ENCODE peak calls at places on chromosomes 12 and 14, in six cellular contexts. H is H7; J is mesendoderm; Q is left ventricle myocardium inferior; L is CD8-positive, alpha-beta T cell; K is A549. G is an unnamed sample.

GRCh38 chr14:100732766-100733100 is 6.0 kb downstream of the DLK1 start:
- DNase-seq in H (no peak), J (no peak), Q (no peak), L (no peak), K (no peak), G (no peak)

GRCh38 chr12:13220848-13221247 is 24.3 kb downstream of the EMP1 start:
- DNase-seq in H (no peak), J (no peak), Q (no peak), L (no peak), K (no peak), G (no peak)

GRCh38 chr12:76029982-76030377 is 1.6 kb downstream of the PHLDA1 start:
- DNase-seq in H (peak), J (peak), Q (no peak), L (no peak), K (no peak), G (peak)

GRCh38 chr14:25034803-25035681 is 14.9 kb downstream of the STXBP6 start:
- DNase-seq in H (no peak), J (no peak), Q (no peak), L (no peak), K (no peak), G (no peak)

GRCh38 chr12:124481257-124481750 is 86.1 kb downstream of the NCOR2 start:
- DNase-seq in H (peak), J (no peak), Q (peak), L (no peak), K (no peak), G (no peak)

GRCh38 chr12:19402743-19403400 is 36.4 kb upstream of the AEBP2 start:
- DNase-seq in H (no peak), J (peak), Q (peak), L (no peak), K (no peak), G (no peak)

GRCh38 chr12:91778938-91779400 is 366.7 kb downstream of the BTG1 start:
- DNase-seq in H (no peak), J (peak), Q (no peak), L (peak), K (peak), G (no peak)

GRCh38 chr12:75086086-75087038 is 123.3 kb downstream of the KCNC2 start:
- DNase-seq in H (no peak), J (no peak), Q (no peak), L (no peak), K (no peak), G (no peak)

GRCh38 chr12:53056296-53056695 is 6.4 kb downstream of the TNS2 start:
- DNase-seq in H (no peak), J (no peak), Q (no peak), L (no peak), K (no peak), G (no peak)

GRCh38 chr12:106682594-106683234 is 91.8 kb upstream of the RIC8B start:
- DNase-seq in H (no peak), J (no peak), Q (no peak), L (no peak), K (no peak), G (no peak)

GRCh38 chr14:92121670-92122350 is at the start of the genes CPSF2 and NDUFB1:
- DNase-seq in H (peak), J (peak), Q (peak), L (peak), K (peak), G (peak)

GRCh38 chr14:67589212-67589770 is 10.8 kb downstream of the PIGH start:
- DNase-seq in H (no peak), J (no peak), Q (no peak), L (no peak), K (no peak), G (no peak)

GRCh38 chr12:29510591-29511174 is 13.2 kb upstream of the OVCH1 start:
- DNase-seq in H (no peak), J (no peak), Q (no peak), L (no peak), K (no peak), G (no peak)

GRCh38 chr14:68955164-68955921 is 23.8 kb downstream of the ACTN1 start:
- DNase-seq in H (no peak), J (no peak), Q (no peak), L (no peak), K (no peak), G (no peak)

GRCh38 chr14:104779776-104780512 is 15.6 kb downstream of the AKT1 start:
- DNase-seq in H (no peak), J (no peak), Q (no peak), L (no peak), K (no peak), G (no peak)

GRCh38 chr12:94707892-94708291 is 57.5 kb upstream of the TMCC3 start:
- DNase-seq in H (no peak), J (no peak), Q (peak), L (no peak), K (no peak), G (no peak)

GRCh38 chr12:23760495-23760894 is 189.0 kb downstream of the SOX5 start:
- DNase-seq in H (no peak), J (peak), Q (no peak), L (no peak), K (no peak), G (no peak)

GRCh38 chr14:66174453-66174891 is 311.7 kb upstream of the CCDC196 start:
- DNase-seq in H (no peak), J (peak), Q (no peak), L (no peak), K (no peak), G (no peak)

GRCh38 chr12:12534975-12535374 is 27.7 kb downstream of the DUSP16 start:
- DNase-seq in H (no peak), J (no peak), Q (peak), L (no peak), K (no peak), G (no peak)

GRCh38 chr12:64995831-64996230 is 125.3 kb downstream of the WIF1 start:
- DNase-seq in H (no peak), J (no peak), Q (no peak), L (no peak), K (no peak), G (no peak)

GRCh38 chr12:307406-307805 is 44.8 kb upstream of the SLC6A13 start:
- DNase-seq in H (no peak), J (no peak), Q (no peak), L (no peak), K (no peak), G (no peak)

GRCh38 chr12:109310247-109311125 is 1.4 kb upstream of the FOXN4 start:
- DNase-seq in H (peak), J (no peak), Q (no peak), L (no peak), K (no peak), G (no peak)

GRCh38 chr12:16008442-16008841 is 97.3 kb downstream of the DERA start:
- DNase-seq in H (no peak), J (no peak), Q (no peak), L (no peak), K (no peak), G (no peak)

GRCh38 chr12:16016748-16017147 is 105.6 kb downstream of the DERA start:
- DNase-seq in H (no peak), J (no peak), Q (no peak), L (no peak), K (no peak), G (no peak)

GRCh38 chr12:16006752-16007151 is 95.6 kb downstream of the DERA start:
- DNase-seq in H (no peak), J (no peak), Q (no peak), L (no peak), K (no peak), G (no peak)

GRCh38 chr12:16012086-16012485 is 101.0 kb downstream of the DERA start:
- DNase-seq in H (no peak), J (no peak), Q (peak), L (no peak), K (no peak), G (no peak)
- H3K4me3 ChIP-seq in H (no peak), J (no peak), Q (no peak), L (no peak), K (no peak), G (no peak)

GRCh38 chr12:4320287-4320858 is 640 bp upstream of the TIGAR start:
- DNase-seq in H (no peak), J (no peak), Q (no peak), L (peak), K (peak), G (no peak)
- H3K4me3 ChIP-seq in H (peak), J (peak), Q (peak), L (peak), K (peak), G (peak)

GRCh38 chr12:16606201-16606849 is 363 bp upstream of the LMO3 start:
- DNase-seq in H (peak), J (peak), Q (no peak), L (no peak), K (no peak), G (no peak)
- H3K4me3 ChIP-seq in H (peak), J (peak), Q (peak), L (no peak), K (peak), G (no peak)

DNA sequence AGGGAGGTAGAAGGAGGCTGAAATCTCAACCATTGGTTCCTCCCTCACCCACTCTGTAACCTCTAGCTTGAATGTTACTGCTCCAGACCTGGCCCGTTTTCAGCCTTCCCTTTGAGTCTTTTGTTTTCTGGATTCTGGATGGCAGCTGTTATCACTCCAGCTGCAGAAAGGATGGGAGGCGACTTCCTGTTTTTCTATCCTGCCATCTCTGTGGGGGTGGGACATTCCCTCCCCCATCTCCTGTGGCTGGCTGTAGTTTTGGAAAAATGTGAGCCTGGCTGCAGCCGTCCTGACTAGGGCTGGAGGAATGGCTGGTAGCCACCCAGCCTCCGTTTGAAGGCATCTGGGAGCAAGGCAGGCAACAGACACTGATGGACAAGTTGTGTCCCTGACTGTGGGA is 2.9 kb upstream of the PPFIBP1 start:
- DNase-seq in H (peak), J (peak), Q (peak), L (no peak), K (no peak), G (no peak)
- H3K4me3 ChIP-seq in H (no peak), J (no peak), Q (no peak), L (no peak), K (no peak), G (no peak)

GRCh38 chr12:56256326-56256960 is 1.7 kb downstream of the ANKRD52 start:
- DNase-seq in H (peak), J (peak), Q (no peak), L (no peak), K (no peak), G (no peak)
- H3K4me3 ChIP-seq in H (no peak), J (no peak), Q (peak), L (peak), K (peak), G (peak)

GRCh38 chr14:90628825-90629224 is 187.4 kb downstream of the TTC7B start:
- DNase-seq in H (no peak), J (no peak), Q (peak), L (no peak), K (no peak), G (no peak)

GRCh38 chr14:90632868-90633267 is 183.4 kb downstream of the TTC7B start:
- DNase-seq in H (no peak), J (no peak), Q (no peak), L (no peak), K (no peak), G (no peak)

GRCh38 chr14:90629471-90629870 is 186.8 kb downstream of the TTC7B start:
- DNase-seq in H (no peak), J (no peak), Q (no peak), L (no peak), K (no peak), G (no peak)

GRCh38 chr14:90632451-90632850 is 183.8 kb downstream of the TTC7B start:
- DNase-seq in H (no peak), J (no peak), Q (no peak), L (no peak), K (no peak), G (no peak)

DNA sequence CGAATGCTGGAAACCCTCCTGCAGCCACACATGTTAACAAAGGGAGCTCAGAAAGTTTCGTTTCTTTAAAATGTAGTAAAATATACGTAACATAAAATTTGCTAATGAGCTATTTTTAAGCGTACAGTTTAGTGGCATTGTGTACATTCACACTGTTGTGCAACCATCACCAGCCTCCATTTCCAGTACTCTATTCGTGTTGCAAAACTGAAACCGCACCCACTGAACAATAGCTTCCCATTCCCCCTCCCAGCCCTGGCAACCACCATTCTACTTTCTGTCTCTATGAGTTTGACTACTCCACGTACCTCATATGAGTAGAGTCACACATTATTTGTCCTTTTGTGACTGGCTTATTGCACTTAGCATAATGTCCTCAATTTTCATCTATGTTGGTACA is 185.8 kb downstream of the TTC7B start:
- DNase-seq in H (no peak), J (no peak), Q (no peak), L (no peak), K (no peak), G (no peak)
- H3K4me3 ChIP-seq in H (no peak), J (no peak), Q (no peak), L (no peak), K (no peak), G (no peak)

GRCh38 chr12:49133590-49133989 is 2.4 kb upstream of the TUBA1B start:
- DNase-seq in H (no peak), J (no peak), Q (no peak), L (no peak), K (no peak), G (no peak)
- H3K4me3 ChIP-seq in H (no peak), J (no peak), Q (no peak), L (no peak), K (no peak), G (no peak)

DNA sequence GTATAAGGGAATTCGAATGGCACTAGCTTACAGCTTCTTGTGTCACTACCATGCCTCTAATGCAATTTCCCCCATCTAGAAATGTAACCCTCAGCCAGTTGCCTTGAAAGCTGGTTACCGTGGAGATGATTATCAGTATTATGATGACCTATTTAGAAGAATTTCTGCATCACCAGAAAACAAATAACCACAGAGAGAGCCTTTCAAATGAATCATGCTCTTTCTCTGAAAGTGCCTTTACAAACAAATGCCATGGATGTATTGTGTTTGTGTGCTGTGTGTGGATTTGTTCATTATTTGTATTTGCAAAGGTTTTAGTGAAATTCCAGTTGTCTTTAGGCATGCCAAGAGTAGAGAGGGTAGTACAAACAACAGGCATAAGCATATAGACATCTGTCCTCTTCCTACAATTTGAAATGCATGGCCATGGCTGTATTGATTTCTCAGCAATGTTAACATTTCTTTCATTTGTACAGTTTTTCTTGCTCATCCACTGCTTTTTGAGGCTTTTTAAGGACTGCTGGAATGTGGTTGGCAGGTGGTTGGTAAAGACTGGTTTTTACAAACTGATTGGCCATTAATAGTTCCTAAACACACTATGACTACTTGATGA is 266.5 kb downstream of the PAWR start:
- DNase-seq in H (no peak), J (peak), Q (no peak), L (no peak), K (peak), G (no peak)
- H3K4me3 ChIP-seq in H (no peak), J (no peak), Q (no peak), L (no peak), K (no peak), G (no peak)

GRCh38 chr14:21105095-21105494 is 4.2 kb downstream of the TMEM253 start:
- DNase-seq in H (no peak), J (no peak), Q (no peak), L (no peak), K (no peak), G (no peak)

GRCh38 chr14:21103710-21104447 is 3.0 kb downstream of the TMEM253 start:
- DNase-seq in H (peak), J (peak), Q (peak), L (peak), K (peak), G (peak)

GRCh38 chr14:21103165-21103709 is 2.4 kb downstream of the TMEM253 start:
- DNase-seq in H (peak), J (peak), Q (no peak), L (no peak), K (peak), G (no peak)

GRCh38 chr14:21106191-21106505 is 5.3 kb downstream of the TMEM253 start:
- DNase-seq in H (no peak), J (no peak), Q (no peak), L (no peak), K (no peak), G (no peak)

DNA sequence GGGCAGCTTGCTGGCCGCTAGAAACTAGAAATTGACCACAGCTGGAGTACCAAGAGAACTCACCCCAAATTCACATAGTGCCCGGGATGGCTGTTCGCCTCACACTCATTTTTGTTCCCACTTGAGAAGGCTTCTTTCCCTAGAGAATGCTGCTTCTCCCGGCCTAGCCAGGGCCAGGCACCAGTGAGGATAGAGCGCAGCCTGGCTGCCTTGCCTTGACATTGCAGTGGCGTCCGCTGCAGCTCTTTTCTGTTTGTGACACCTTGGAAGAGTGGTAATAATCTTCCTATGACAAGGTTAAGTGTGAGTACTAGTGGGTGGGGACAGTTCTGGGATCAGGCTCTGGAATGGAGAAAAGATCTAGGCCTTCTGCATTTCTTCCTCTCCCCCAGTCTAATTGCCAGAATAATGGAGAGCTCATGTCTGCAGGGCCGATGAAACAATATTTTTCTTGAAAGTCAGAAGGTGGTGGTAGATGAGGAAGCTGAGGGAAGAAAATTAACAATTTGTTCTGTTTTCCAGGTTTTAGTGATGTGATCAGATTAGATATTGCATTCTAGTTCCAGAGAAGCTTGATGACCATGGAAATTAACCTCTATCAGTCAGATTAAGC is 3.7 kb downstream of the TMEM253 start:
- DNase-seq in H (peak), J (peak), Q (peak), L (peak), K (peak), G (peak)
- H3K4me3 ChIP-seq in H (peak), J (peak), Q (peak), L (peak), K (peak), G (peak)

G was measured in naive thymus-derived CD4-positive, alpha-beta T cell.